ENCODE peak calls at places on chromosomes 1 and 21, in four cellular contexts. E is fibroblast of lung, K is HL-60, F is mammary epithelial cell. S is an unnamed sample.

GRCh38 chr1:79745928-79746327 is 739.4 kb upstream of the ADGRL4 start:
- DNase-seq in E (peak), K (no peak), F (peak), S (peak)

GRCh38 chr1:150909585-150910185 is 16.5 kb upstream of the SETDB1 start:
- DNase-seq in E (no peak), K (no peak), F (no peak), S (no peak)

GRCh38 chr1:11281518-11282331 is 8.7 kb downstream of the UBIAD1 start:
- DNase-seq in E (peak), K (no peak), F (no peak), S (peak)

GRCh38 chr21:39538453-39539042 is 74.2 kb upstream of the B3GALT5 start:
- DNase-seq in E (no peak), K (no peak), F (no peak), S (no peak)

GRCh38 chr1:78649628-78650027 is at the start of gene IFI44:
- DNase-seq in E (peak), K (no peak), F (peak), S (peak)

GRCh38 chr21:31347435-31348032 is 3.5 kb upstream of the TIAM1 start:
- DNase-seq in E (peak), K (no peak), F (no peak), S (peak)

GRCh38 chr1:26530898-26531598 is 1.5 kb downstream of the RPS6KA1 start:
- DNase-seq in E (peak), K (peak), F (peak), S (peak)

GRCh38 chr1:166197597-166197996 is 30.8 kb upstream of the FAM78B start:
- DNase-seq in E (no peak), K (no peak), F (peak), S (no peak)

GRCh38 chr1:32965251-32965643 is 638 bp upstream of the RNF19B start:
- DNase-seq in E (no peak), K (peak), F (no peak), S (no peak)

GRCh38 chr1:32962248-32962896 is 2.2 kb downstream of the RNF19B start:
- DNase-seq in E (peak), K (no peak), F (no peak), S (no peak)

GRCh38 chr1:32966900-32967299 is 2.3 kb upstream of the RNF19B start:
- DNase-seq in E (no peak), K (no peak), F (no peak), S (no peak)

GRCh38 chr1:32963746-32964460 is 706 bp downstream of the RNF19B start:
- DNase-seq in E (peak), K (peak), F (peak), S (no peak)

GRCh38 chr1:32964461-32965250 is at the start of gene RNF19B:
- DNase-seq in E (peak), K (peak), F (peak), S (peak)
- TF ChIP-seq CTCF in E (no peak), K (no peak), F (no peak), S (no peak)

GRCh38 chr1:1621173-1621661 is 5.9 kb downstream of the MIB2 start:
- DNase-seq in E (no peak), K (no peak), F (no peak), S (no peak)

GRCh38 chr1:1620433-1621139 is 5.3 kb downstream of the MIB2 start:
- DNase-seq in E (no peak), K (no peak), F (no peak), S (no peak)

GRCh38 chr1:1618396-1619068 is 3.2 kb downstream of the MIB2 start:
- DNase-seq in E (no peak), K (no peak), F (no peak), S (no peak)

GRCh38 chr1:1621682-1622577 is 6.6 kb downstream of the MIB2 start:
- DNase-seq in E (no peak), K (no peak), F (no peak), S (no peak)

GRCh38 chr1:1619917-1620361 is 4.6 kb downstream of the MIB2 start:
- DNase-seq in E (no peak), K (peak), F (no peak), S (no peak)
- TF ChIP-seq CTCF in E (no peak), K (peak), F (no peak), S (no peak)

GRCh38 chr1:224051086-224051406 is 62.9 kb upstream of the FBXO28 start:
- DNase-seq in E (no peak), K (no peak), F (no peak), S (no peak)
- TF ChIP-seq CTCF in E (no peak), K (no peak), F (no peak), S (no peak)

GRCh38 chr1:62433861-62434611 is 2.8 kb upstream of the USP1 start:
- DNase-seq in E (peak), K (no peak), F (no peak), S (no peak)
- TF ChIP-seq CTCF in E (no peak), K (no peak), F (no peak), S (no peak)

DNA sequence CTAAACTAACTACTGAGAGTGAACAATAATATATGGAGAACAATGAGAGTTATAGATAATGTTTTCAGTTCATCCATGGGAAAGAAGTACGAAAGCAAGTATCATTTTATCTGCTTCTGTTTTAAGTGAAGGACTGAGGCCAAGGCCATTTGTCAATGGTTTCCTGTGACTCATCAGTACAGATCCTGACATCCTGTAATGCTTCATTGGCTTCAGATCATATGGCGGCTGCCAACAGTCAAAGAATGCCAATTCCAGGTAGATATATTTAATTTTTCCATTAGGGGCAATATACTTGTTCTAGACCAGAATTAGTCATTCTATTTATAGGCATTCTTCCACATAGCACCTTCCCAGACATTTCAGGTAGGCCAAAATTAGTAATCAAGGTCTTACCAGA is 97.3 kb downstream of the USH2A start:
- DNase-seq in E (no peak), K (no peak), F (peak), S (no peak)
- TF ChIP-seq CTCF in E (no peak), K (no peak), F (no peak), S (no peak)

S was measured in LNCaP clone FGC.